ENCODE peak calls at places on chromosomes 2 and 18, in five cellular contexts. A is neuronal stem cell, K is mesenchymal stem cell, O is H9, B is IMR-90. X is an unnamed sample.

GRCh38 chr2:101076581-101076980 is 74.5 kb downstream of the RPL31 start:
- DNase-seq in B (no peak), O (no peak), K (no peak), A (no peak), X (no peak)

GRCh38 chr2:29010946-29011649 is 30.0 kb downstream of the TOGARAM2 start:
- DNase-seq in O (peak; percentile 52), K (peak; percentile 24), A (no peak), B (peak; percentile 69), X (no peak)

GRCh38 chr2:49901202-49901865 is 747.0 kb upstream of the FSHR start:
- DNase-seq in A (no peak), B (no peak), K (no peak), O (no peak), X (no peak)

GRCh38 chr2:188235364-188235763 is 56.3 kb upstream of the GULP1 start:
- DNase-seq in B (no peak), K (no peak), O (no peak), A (no peak), X (no peak)

GRCh38 chr2:51581636-51582267 is 549.8 kb upstream of the NRXN1 start:
- DNase-seq in K (no peak), O (no peak), A (no peak), B (no peak), X (no peak)

GRCh38 chr2:54545700-54546450 is 89.7 kb downstream of the SPTBN1 start:
- DNase-seq in B (peak; percentile 67), K (peak; percentile 79), A (no peak), O (no peak), X (peak; percentile 23)

GRCh38 chr2:121186261-121186660 is 98.7 kb downstream of the TFCP2L1 start:
- DNase-seq in B (no peak), A (no peak), O (peak; percentile 17), K (no peak), X (no peak)

GRCh38 chr2:226888378-226888915 is 52.6 kb downstream of the RHBDD1 start:
- DNase-seq in K (no peak), O (no peak), A (no peak), B (no peak), X (peak; percentile 59)

GRCh38 chr2:8229546-8229986 is 452.3 kb upstream of the ID2 start:
- DNase-seq in K (peak; percentile 61), A (no peak), B (peak; percentile 84), O (peak; percentile 61), X (peak; percentile 34)

GRCh38 chr2:8588831-8589191 is 93.0 kb upstream of the ID2 start:
- DNase-seq in O (no peak), K (no peak), B (no peak), A (no peak), X (no peak)

GRCh38 chr2:211879323-211879722 is 659.3 kb downstream of the ERBB4 start:
- DNase-seq in K (peak; percentile 31), B (peak; percentile 12), A (no peak), O (no peak), X (no peak)

GRCh38 chr2:191818725-191819333 is 28.1 kb downstream of the CAVIN2 start:
- DNase-seq in O (no peak), A (no peak), K (no peak), B (no peak), X (no peak)

GRCh38 chr2:44330801-44331200 is 30.5 kb downstream of the PREPL start:
- DNase-seq in A (no peak), K (peak; percentile 23), B (peak; percentile 41), O (no peak), X (peak; percentile 26)

GRCh38 chr2:126880262-126880800 is 18.4 kb upstream of the TEX51 start:
- DNase-seq in A (no peak), K (no peak), B (no peak), O (peak; percentile 13), X (no peak)
- H2BK5ac ChIP-seq in A (no peak overlapping the region), K (no peak overlapping the region), B (no peak overlapping the region), O (no peak overlapping the region), X (no peak overlapping the region)

DNA sequence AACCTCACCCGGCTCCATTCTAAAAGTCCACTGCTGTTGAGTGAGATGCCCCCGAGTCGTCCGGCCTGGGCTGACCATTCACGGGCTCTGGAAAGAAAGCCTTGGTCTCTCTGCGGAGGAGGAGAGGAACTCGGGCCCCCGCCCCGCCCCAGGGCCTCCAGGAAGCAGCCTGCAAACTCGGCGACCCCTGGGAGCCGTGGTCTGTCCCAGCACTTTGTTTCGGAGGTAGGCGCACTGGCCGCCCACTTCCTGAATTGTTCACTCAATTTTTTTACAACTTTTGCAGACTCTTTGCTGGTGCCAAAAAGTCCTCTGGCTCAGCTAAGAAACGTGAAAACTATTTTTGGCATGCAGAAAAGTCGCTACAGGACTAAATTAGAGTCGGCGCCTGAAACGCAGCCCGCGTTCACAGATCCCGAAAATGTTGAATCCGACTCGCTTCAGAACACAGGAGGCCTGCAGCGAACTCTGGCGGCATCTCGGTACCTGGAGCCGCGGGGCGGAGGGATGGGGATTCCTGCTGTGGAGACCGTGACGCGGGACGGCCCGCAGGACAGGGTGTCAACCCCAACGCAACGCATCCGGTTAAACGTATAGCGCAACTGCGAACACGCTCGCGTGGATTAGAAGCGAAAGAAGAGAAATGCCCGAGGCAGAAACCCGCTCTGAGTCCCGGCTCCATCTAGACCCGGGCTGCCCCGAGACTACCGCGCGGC is 1.5 kb downstream of the PXDN start:
- DNase-seq in K (peak; percentile 92), O (peak; percentile 76), B (peak; percentile 90), A (peak; percentile 65), X (peak; percentile 95)
- H2BK120ac ChIP-seq in K (peak overlapping the region; percentile 99), O (no peak overlapping the region), B (peak overlapping the region; percentile 77), A (no peak overlapping the region), X (peak overlapping the region; percentile 84)

GRCh38 chr18:5998907-5999306 is 103.6 kb upstream of the TMEM200C start:
- DNase-seq in K (no peak), B (no peak), A (no peak), O (no peak), X (no peak)

GRCh38 chr18:5995626-5996025 is 100.3 kb upstream of the TMEM200C start:
- DNase-seq in K (no peak), O (peak; percentile 54), B (no peak), A (no peak), X (no peak)

GRCh38 chr18:5998166-5998881 is 103.0 kb upstream of the TMEM200C start:
- DNase-seq in K (no peak), A (no peak), B (no peak), O (no peak), X (no peak)

GRCh38 chr18:5993938-5994337 is 98.6 kb upstream of the TMEM200C start:
- DNase-seq in O (peak; percentile 25), B (no peak), K (no peak), A (no peak), X (no peak)

GRCh38 chr18:5997361-5997760 is 102.0 kb upstream of the TMEM200C start:
- DNase-seq in K (no peak), A (no peak), O (no peak), B (no peak), X (no peak)
- H2BK5ac ChIP-seq in K (no peak overlapping the region), A (no peak overlapping the region), O (no peak overlapping the region), B (no peak overlapping the region), X (no peak overlapping the region)

GRCh38 chr2:47720036-47720435 is 62.9 kb upstream of the MSH6 start:
- DNase-seq in K (peak; percentile 50), B (no peak), O (no peak), A (no peak), X (no peak)
- H2BK120ac ChIP-seq in K (no peak overlapping the region), B (no peak overlapping the region), O (no peak overlapping the region), A (no peak overlapping the region), X (no peak overlapping the region)

X was measured in trophoblast cell.